ENCODE peak calls at places on chromosomes 3 and 15, in seven cellular contexts. One of them, this sample, is unnamed.
A peak's percentile ranks its signal among the peaks of the same experiment; 100 is the strongest.

GRCh38 chr3:25074151-25074550 is 353.9 kb upstream of the RARB start:
- DNase-seq in GM04503: no peak
- DNase-seq in NCI-H2107: no peak
- DNase-seq in kidney tubule cell: no peak
- DNase-seq in NCI-H524: no peak
- DNase-seq in Kasumi-1: no peak
- DNase-seq in CD8-positive, alpha-beta T cell: no peak
- DNase-seq in this sample: no peak

GRCh38 chr15:44194397-44195150 is 497 bp downstream of the FRMD5 start:
- DNase-seq in GM04503: no peak
- DNase-seq in NCI-H2107: peak; percentile 43
- DNase-seq in kidney tubule cell: peak; percentile 72
- DNase-seq in NCI-H524: peak; percentile 61
- DNase-seq in Kasumi-1: no peak
- DNase-seq in CD8-positive, alpha-beta T cell: peak; percentile 61
- DNase-seq in this sample: peak; percentile 83

GRCh38 chr15:23401627-23402026 is 45.4 kb downstream of the GOLGA6L2 start:
- DNase-seq in GM04503: no peak
- DNase-seq in NCI-H2107: no peak
- DNase-seq in kidney tubule cell: no peak
- DNase-seq in NCI-H524: no peak
- DNase-seq in Kasumi-1: no peak
- DNase-seq in CD8-positive, alpha-beta T cell: no peak
- DNase-seq in this sample: no peak

GRCh38 chr3:100400424-100400781 is 486 bp downstream of the TOMM70 start:
- DNase-seq in GM04503: no peak
- DNase-seq in NCI-H2107: no peak
- DNase-seq in kidney tubule cell: peak; percentile 33
- DNase-seq in NCI-H524: peak; percentile 61
- DNase-seq in Kasumi-1: peak; percentile 53
- DNase-seq in CD8-positive, alpha-beta T cell: no peak
- DNase-seq in this sample: peak; percentile 29

GRCh38 chr15:78327442-78327841 is 12.7 kb upstream of the CRABP1 start:
- DNase-seq in GM04503: peak; percentile 28
- DNase-seq in NCI-H2107: no peak
- DNase-seq in kidney tubule cell: peak; percentile 19
- DNase-seq in NCI-H524: no peak
- DNase-seq in Kasumi-1: no peak
- DNase-seq in CD8-positive, alpha-beta T cell: no peak
- DNase-seq in this sample: no peak

GRCh38 chr3:60101628-60102027 is 1051.8 kb upstream of the CFAP20DC start:
- DNase-seq in GM04503: no peak
- DNase-seq in NCI-H2107: no peak
- DNase-seq in kidney tubule cell: no peak
- DNase-seq in NCI-H524: no peak
- DNase-seq in Kasumi-1: no peak
- DNase-seq in CD8-positive, alpha-beta T cell: no peak
- DNase-seq in this sample: no peak

GRCh38 chr3:122021811-122022401 is at the start of gene ILDR1:
- DNase-seq in GM04503: no peak
- DNase-seq in NCI-H2107: peak; percentile 81
- DNase-seq in kidney tubule cell: peak; percentile 70
- DNase-seq in NCI-H524: peak; percentile 23
- DNase-seq in Kasumi-1: no peak
- DNase-seq in CD8-positive, alpha-beta T cell: no peak
- DNase-seq in this sample: no peak

GRCh38 chr3:166013073-166013679 is 176.0 kb upstream of the BCHE start:
- DNase-seq in GM04503: no peak
- DNase-seq in NCI-H2107: no peak
- DNase-seq in kidney tubule cell: peak; percentile 50
- DNase-seq in NCI-H524: peak; percentile 64
- DNase-seq in Kasumi-1: peak; percentile 43
- DNase-seq in CD8-positive, alpha-beta T cell: no peak
- DNase-seq in this sample: peak; percentile 56

GRCh38 chr3:170488802-170489201 is 70.1 kb downstream of the CLDN11 start:
- DNase-seq in GM04503: peak; percentile 37
- DNase-seq in NCI-H2107: no peak
- DNase-seq in kidney tubule cell: no peak
- DNase-seq in NCI-H524: no peak
- DNase-seq in Kasumi-1: no peak
- DNase-seq in CD8-positive, alpha-beta T cell: no peak
- DNase-seq in this sample: no peak

GRCh38 chr3:114179575-114179974 is 723 bp upstream of the DRD3 start:
- DNase-seq in GM04503: peak; percentile 28
- DNase-seq in NCI-H2107: no peak
- DNase-seq in kidney tubule cell: peak; percentile 35
- DNase-seq in NCI-H524: peak; percentile 46
- DNase-seq in Kasumi-1: peak; percentile 77
- DNase-seq in CD8-positive, alpha-beta T cell: no peak
- DNase-seq in this sample: peak; percentile 29

GRCh38 chr3:107111889-107112288 is 265.4 kb upstream of the CCDC54 start:
- DNase-seq in GM04503: no peak
- DNase-seq in NCI-H2107: no peak
- DNase-seq in kidney tubule cell: no peak
- DNase-seq in NCI-H524: no peak
- DNase-seq in Kasumi-1: no peak
- DNase-seq in CD8-positive, alpha-beta T cell: no peak
- DNase-seq in this sample: no peak

GRCh38 chr3:141486416-141486734 is 452 bp upstream of the RASA2 start:
- DNase-seq in GM04503: no peak
- DNase-seq in NCI-H2107: no peak
- DNase-seq in kidney tubule cell: peak; percentile 84
- DNase-seq in NCI-H524: no peak
- DNase-seq in Kasumi-1: peak; percentile 51
- DNase-seq in CD8-positive, alpha-beta T cell: no peak
- DNase-seq in this sample: no peak

GRCh38 chr3:32972482-32973146 is 21.2 kb downstream of the CCR4 start:
- DNase-seq in GM04503: no peak
- DNase-seq in NCI-H2107: no peak
- DNase-seq in kidney tubule cell: no peak
- DNase-seq in NCI-H524: no peak
- DNase-seq in Kasumi-1: no peak
- DNase-seq in CD8-positive, alpha-beta T cell: no peak
- DNase-seq in this sample: no peak

GRCh38 chr3:169846458-169847193 is 23.1 kb downstream of the LRRC31 start:
- DNase-seq in GM04503: peak; percentile 27
- DNase-seq in NCI-H2107: no peak
- DNase-seq in kidney tubule cell: peak; percentile 98
- DNase-seq in NCI-H524: no peak
- DNase-seq in Kasumi-1: no peak
- DNase-seq in CD8-positive, alpha-beta T cell: no peak
- DNase-seq in this sample: peak; percentile 74

GRCh38 chr15:63308947-63309346 is 31.5 kb downstream of the APH1B start:
- DNase-seq in GM04503: no peak
- DNase-seq in NCI-H2107: no peak
- DNase-seq in kidney tubule cell: no peak
- DNase-seq in NCI-H524: no peak
- DNase-seq in Kasumi-1: no peak
- DNase-seq in CD8-positive, alpha-beta T cell: no peak
- DNase-seq in this sample: no peak

GRCh38 chr15:59812185-59812870 is 123.2 kb upstream of the BNIP2 start:
- DNase-seq in GM04503: no peak
- DNase-seq in NCI-H2107: peak; percentile 39
- DNase-seq in kidney tubule cell: no peak
- DNase-seq in NCI-H524: peak; percentile 98
- DNase-seq in Kasumi-1: no peak
- DNase-seq in CD8-positive, alpha-beta T cell: no peak
- DNase-seq in this sample: no peak

GRCh38 chr3:47910777-47911440 is 105.3 kb downstream of the MAP4 start:
- DNase-seq in GM04503: peak; percentile 69
- DNase-seq in NCI-H2107: no peak
- DNase-seq in kidney tubule cell: peak; percentile 92
- DNase-seq in NCI-H524: peak; percentile 61
- DNase-seq in Kasumi-1: no peak
- DNase-seq in CD8-positive, alpha-beta T cell: no peak
- DNase-seq in this sample: peak; percentile 82

GRCh38 chr3:146968204-146968651 is 363.1 kb upstream of the PLSCR5 start:
- DNase-seq in GM04503: peak; percentile 99
- DNase-seq in NCI-H2107: no peak
- DNase-seq in kidney tubule cell: peak; percentile 87
- DNase-seq in NCI-H524: no peak
- DNase-seq in Kasumi-1: no peak
- DNase-seq in CD8-positive, alpha-beta T cell: no peak
- DNase-seq in this sample: peak; percentile 92

GRCh38 chr15:38702178-38702912 is 137.7 kb upstream of the RASGRP1 start:
- DNase-seq in GM04503: no peak
- DNase-seq in NCI-H2107: no peak
- DNase-seq in kidney tubule cell: peak; percentile 80
- DNase-seq in NCI-H524: no peak
- DNase-seq in Kasumi-1: no peak
- DNase-seq in CD8-positive, alpha-beta T cell: no peak
- DNase-seq in this sample: no peak

GRCh38 chr3:186315581-186316354 is 46.3 kb downstream of the DGKG start:
- DNase-seq in GM04503: peak; percentile 61
- DNase-seq in NCI-H2107: no peak
- DNase-seq in kidney tubule cell: no peak
- DNase-seq in NCI-H524: no peak
- DNase-seq in Kasumi-1: no peak
- DNase-seq in CD8-positive, alpha-beta T cell: no peak
- DNase-seq in this sample: no peak

GRCh38 chr3:57155214-57155613 is 9.9 kb downstream of the IL17RD start:
- DNase-seq in GM04503: no peak
- DNase-seq in NCI-H2107: no peak
- DNase-seq in kidney tubule cell: no peak
- DNase-seq in NCI-H524: no peak
- DNase-seq in Kasumi-1: no peak
- DNase-seq in CD8-positive, alpha-beta T cell: no peak
- DNase-seq in this sample: no peak

This sample was measured in ACHN.